ENCODE peak calls at places on chromosomes 4 and X, in four cellular contexts. X, F, Y and N are unnamed samples.

GRCh38 chrX:150226223-150226965 is 136.7 kb upstream of the MAMLD1 start:
- DNase-seq in X (no peak), F (peak), Y (no peak), N (no peak)

GRCh38 chr4:149630079-149630478 is 185.6 kb downstream of the IQCM start:
- DNase-seq in X (no peak), F (no peak), Y (no peak), N (no peak)

GRCh38 chrX:98194036-98194435 is 1310.3 kb downstream of the RPA4 start:
- DNase-seq in X (no peak), F (no peak), Y (no peak), N (no peak)

GRCh38 chr4:161949941-161950725 is 213.7 kb downstream of the FSTL5 start:
- DNase-seq in X (no peak), F (no peak), Y (no peak), N (no peak)

GRCh38 chr4:82431026-82431745 is 796 bp downstream of the ENOPH1 start:
- DNase-seq in X (peak), F (peak), Y (no peak), N (peak)

GRCh38 chr4:148574502-148574901 is 132.3 kb upstream of the NR3C2 start:
- DNase-seq in X (no peak), F (no peak), Y (no peak), N (no peak)

GRCh38 chr4:160353548-160353947 is 1250.7 kb downstream of the RAPGEF2 start:
- DNase-seq in X (no peak), F (no peak), Y (no peak), N (no peak)

GRCh38 chrX:76183289-76184057 is 10.6 kb downstream of the PBDC1 start:
- DNase-seq in X (no peak), F (no peak), Y (no peak), N (no peak)

GRCh38 chrX:120090208-120090607 is 12.7 kb upstream of the RHOXF2B start:
- DNase-seq in X (no peak), F (no peak), Y (no peak), N (no peak)

GRCh38 chrX:104310084-104310483 is 55.4 kb upstream of the ESX1 start:
- DNase-seq in X (no peak), F (no peak), Y (no peak), N (no peak)
- TF ChIP-seq CTCF in X (no peak), F (no peak), Y (peak), N (no peak)

GRCh38 chr4:87983996-87984395 is 8.5 kb downstream of the SPP1 start:
- DNase-seq in X (no peak), F (no peak), Y (no peak), N (no peak)

GRCh38 chr4:87986508-87986907 is 11.0 kb downstream of the SPP1 start:
- DNase-seq in X (no peak), F (no peak), Y (no peak), N (no peak)

GRCh38 chr4:87985887-87986200 is 10.3 kb downstream of the SPP1 start:
- DNase-seq in X (no peak), F (no peak), Y (no peak), N (no peak)

GRCh38 chr4:87982446-87982845 is 6.9 kb downstream of the SPP1 start:
- DNase-seq in X (no peak), F (no peak), Y (no peak), N (no peak)

GRCh38 chr4:87985097-87985886 is 9.8 kb downstream of the SPP1 start:
- DNase-seq in X (peak), F (peak), Y (peak), N (peak)
- TF ChIP-seq CTCF in X (peak), F (peak), Y (peak), N (peak)

GRCh38 chr4:665381-665750 is 8.7 kb downstream of the ATP5ME start:
- DNase-seq in X (no peak), F (no peak), Y (no peak), N (no peak)

GRCh38 chr4:667545-667925 is 6.5 kb downstream of the ATP5ME start:
- DNase-seq in X (no peak), F (no peak), Y (no peak), N (no peak)

GRCh38 chr4:665751-666435 is 8.2 kb downstream of the ATP5ME start:
- DNase-seq in X (no peak), F (no peak), Y (no peak), N (no peak)

GRCh38 chr4:666436-666810 is 7.7 kb downstream of the ATP5ME start:
- DNase-seq in X (no peak), F (no peak), Y (no peak), N (no peak)

DNA sequence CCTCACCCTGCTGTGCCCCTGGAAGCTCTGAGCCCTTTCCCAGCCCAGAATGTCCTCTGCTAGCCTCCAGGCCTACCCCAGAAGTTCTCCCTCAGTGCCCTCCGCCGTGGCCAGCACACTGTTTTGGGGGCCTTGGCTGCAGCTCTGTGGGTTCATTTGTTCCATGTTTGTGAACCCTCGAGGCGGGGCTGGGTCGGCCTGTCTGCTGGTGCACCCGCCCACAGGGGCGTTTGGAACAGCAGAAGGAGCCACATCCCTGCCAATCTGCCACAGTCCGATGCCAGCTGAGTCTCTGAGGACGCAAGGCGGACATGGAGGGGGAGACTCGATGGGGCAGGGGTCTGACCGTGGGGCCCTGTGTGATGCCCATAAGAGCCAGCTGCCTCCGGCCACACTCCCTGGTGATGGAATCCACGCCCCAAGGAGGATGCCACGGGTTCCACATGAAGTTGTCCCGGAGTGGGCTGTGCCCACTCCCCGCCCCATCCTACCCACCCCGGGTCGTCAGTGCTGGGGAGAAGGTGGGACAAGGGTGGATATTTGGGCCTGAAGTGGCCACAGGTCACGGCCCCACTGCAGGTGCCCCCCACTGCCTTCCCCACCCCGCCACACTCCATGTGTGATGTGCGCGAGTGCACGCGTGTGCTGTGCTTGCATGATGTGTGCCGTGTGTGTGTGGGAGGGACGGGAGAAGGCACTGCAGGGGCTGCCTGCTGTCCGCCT is 7.1 kb downstream of the ATP5ME start:
- DNase-seq in X (no peak), F (no peak), Y (no peak), N (no peak)
- TF ChIP-seq CTCF in X (no peak), F (no peak), Y (no peak), N (no peak)

DNA sequence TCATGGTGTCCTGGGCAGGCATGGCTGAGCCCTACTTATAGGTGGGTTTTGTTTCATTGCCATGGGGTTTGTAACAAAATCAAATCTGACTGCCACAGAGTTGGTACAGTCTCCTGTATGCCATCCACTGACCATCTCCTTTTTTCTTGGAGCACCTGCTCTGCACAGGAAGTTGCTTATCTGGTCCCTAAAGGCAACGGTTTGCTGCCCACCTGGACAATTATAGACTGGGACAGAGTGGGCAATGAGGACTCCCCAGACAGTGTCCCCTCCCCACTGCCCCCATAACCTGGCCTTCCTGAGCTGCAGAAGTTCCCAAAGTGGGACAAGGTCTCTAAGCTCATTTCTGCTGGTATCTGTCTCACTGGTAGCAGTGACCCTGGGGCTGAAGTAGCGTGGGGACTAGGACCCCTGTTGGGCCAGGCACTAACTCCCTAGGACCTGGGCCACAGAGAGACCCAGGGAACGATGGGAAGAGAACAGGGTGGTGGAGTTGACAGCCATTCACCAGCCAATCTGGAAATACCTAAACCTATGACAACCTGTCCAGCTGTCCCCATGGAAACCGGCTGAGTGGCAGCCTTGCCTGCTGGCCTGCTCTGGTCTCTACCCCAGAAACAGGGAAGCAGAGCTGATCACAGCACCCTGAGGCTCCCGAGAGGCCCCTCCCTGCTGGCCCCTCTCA is 64.7 kb downstream of the WFS1 start:
- DNase-seq in X (no peak), F (no peak), Y (no peak), N (no peak)
- TF ChIP-seq CTCF in X (no peak), F (no peak), Y (no peak), N (no peak)

DNA sequence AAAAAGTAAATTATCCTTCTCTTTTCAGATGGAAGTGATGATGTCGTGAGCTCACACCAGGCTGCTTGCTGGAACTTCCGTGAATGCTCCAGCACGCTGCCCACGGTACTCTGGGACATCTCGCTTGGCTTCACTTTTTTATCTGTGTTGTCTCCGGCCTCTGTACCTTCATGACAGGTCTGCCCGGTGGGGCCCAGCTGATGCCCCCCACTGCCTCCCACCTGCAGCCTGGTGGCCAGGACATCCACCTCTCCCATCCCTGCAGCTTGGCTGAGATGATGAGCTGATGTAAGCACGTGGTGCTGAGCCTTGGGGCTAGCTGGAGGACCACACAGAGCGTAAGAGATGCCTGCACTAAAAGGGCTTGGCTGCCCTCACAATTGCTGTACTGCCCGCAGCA is 59.0 kb upstream of the HELT start:
- DNase-seq in X (no peak), F (no peak), Y (no peak), N (no peak)
- TF ChIP-seq CTCF in X (no peak), F (no peak), Y (no peak), N (no peak)

GRCh38 chr4:89371614-89372013 is 64.0 kb upstream of the GPRIN3 start:
- DNase-seq in X (no peak), F (no peak), Y (no peak), N (no peak)

GRCh38 chr4:89368855-89369254 is 61.3 kb upstream of the GPRIN3 start:
- DNase-seq in X (no peak), F (no peak), Y (no peak), N (no peak)

GRCh38 chr4:89373396-89373795 is 65.8 kb upstream of the GPRIN3 start:
- DNase-seq in X (no peak), F (no peak), Y (no peak), N (no peak)
- TF ChIP-seq CTCF in X (no peak), F (no peak), Y (no peak), N (no peak)

GRCh38 chr4:165207431-165208321 is at the start of gene KLHL2:
- DNase-seq in X (peak), F (peak), Y (peak), N (peak)
- TF ChIP-seq CTCF in X (no peak), F (no peak), Y (no peak), N (no peak)

DNA sequence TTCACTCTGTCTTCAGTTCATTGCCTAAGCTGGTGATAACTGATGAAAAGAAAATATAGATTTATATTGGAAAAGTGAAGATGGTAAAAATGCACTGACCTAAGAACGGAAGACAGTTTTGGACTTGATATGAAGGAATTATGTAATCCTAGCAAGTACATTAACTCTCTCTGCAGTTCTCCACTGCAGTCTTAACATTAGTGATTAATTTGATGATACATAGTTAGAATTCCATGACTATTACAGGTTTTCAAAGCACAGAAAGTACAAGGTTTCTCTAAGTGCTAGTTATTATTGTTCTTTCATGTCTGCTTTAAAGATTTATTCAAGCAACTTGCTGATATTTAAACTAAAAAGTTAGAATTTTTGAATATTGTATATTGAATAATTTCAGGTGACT is 1591.7 kb upstream of the ADGRL3 start:
- DNase-seq in X (no peak), F (no peak), Y (no peak), N (no peak)
- TF ChIP-seq CTCF in X (no peak), F (no peak), Y (no peak), N (no peak)